ENCODE peak calls at places on chromosomes 4 and X, in nine cellular contexts. V is right lobe of liver, O is endothelial cell of umbilical vein, M is suprapubic skin, P is stomach, B is H1, Q is Peyer's patch, L is NB4, X is spleen. Y is an unnamed sample.

GRCh38 chrX:105375816-105376215 is 155.3 kb upstream of the TEX13A start:
- DNase-seq in V (no peak), O (no peak), M (no peak), P (no peak), B (no peak), Q (no peak), L (no peak), X (no peak), Y (no peak)

GRCh38 chrX:129965166-129965565 is 17.3 kb upstream of the BCORL1 start:
- DNase-seq in V (no peak), O (no peak), M (no peak), P (no peak), B (no peak), Q (no peak), L (no peak), X (no peak), Y (no peak)

GRCh38 chrX:10414872-10415703 is 205.3 kb downstream of the MID1 start:
- DNase-seq in V (no peak), O (no peak), M (no peak), P (no peak), B (no peak), Q (no peak), L (no peak), X (no peak), Y (no peak)

GRCh38 chr4:12861422-12861821 is 622.7 kb downstream of the RAB28 start:
- DNase-seq in V (no peak), O (no peak), M (no peak), P (no peak), B (no peak), Q (no peak), L (no peak), X (no peak), Y (no peak)

GRCh38 chrX:48492293-48492910 is 16.4 kb upstream of the PORCN start:
- DNase-seq in V (peak), O (no peak), M (no peak), P (no peak), B (no peak), Q (no peak), L (peak), X (peak), Y (no peak)

GRCh38 chr4:123444298-123444731 is 47.7 kb downstream of the SPRY1 start:
- DNase-seq in V (no peak), O (peak), M (no peak), P (no peak), B (peak), Q (peak), L (peak), X (no peak), Y (no peak)

GRCh38 chrX:74179071-74179470 is 124.9 kb upstream of the ZCCHC13 start:
- DNase-seq in V (no peak), O (no peak), M (no peak), P (no peak), B (no peak), Q (no peak), L (no peak), X (no peak), Y (no peak)

GRCh38 chr4:84915396-84915780 is 51.1 kb downstream of the WDFY3 start:
- DNase-seq in V (no peak), O (peak), M (no peak), P (no peak), B (no peak), Q (no peak), L (no peak), X (no peak), Y (no peak)

GRCh38 chr4:70425306-70425705 is 27.6 kb downstream of the OPRPN start:
- DNase-seq in V (no peak), O (no peak), M (no peak), P (no peak), B (no peak), Q (no peak), L (no peak), X (no peak), Y (no peak)

GRCh38 chrX:78029663-78030062 is 60.2 kb upstream of the PGAM4 start:
- DNase-seq in V (no peak), O (peak), M (no peak), P (no peak), B (no peak), Q (peak), L (peak), X (no peak), Y (no peak)

GRCh38 chr4:83731609-83732008 is 195.7 kb downstream of the GPAT3 start:
- DNase-seq in V (no peak), O (no peak), M (no peak), P (no peak), B (no peak), Q (no peak), L (no peak), X (no peak), Y (no peak)

GRCh38 chr4:16884673-16885460 is 13.6 kb downstream of the LDB2 start:
- DNase-seq in V (no peak), O (no peak), M (no peak), P (no peak), B (no peak), Q (no peak), L (no peak), X (no peak), Y (no peak)

GRCh38 chr4:176444741-176445140 is 125.0 kb downstream of the SPCS3 start:
- DNase-seq in V (no peak), O (no peak), M (no peak), P (no peak), B (no peak), Q (no peak), L (no peak), X (no peak), Y (no peak)

GRCh38 chr4:79241846-79242245 is 84.0 kb downstream of the NAA11 start:
- DNase-seq in V (no peak), O (peak), M (no peak), P (no peak), B (no peak), Q (no peak), L (peak), X (no peak), Y (no peak)

GRCh38 chr4:88005086-88005485 is 2.3 kb upstream of the PKD2 start:
- DNase-seq in V (no peak), O (no peak), M (no peak), P (no peak), B (no peak), Q (no peak), L (no peak), X (no peak), Y (peak)

GRCh38 chr4:79682801-79683217 is 274.8 kb upstream of the GK2 start:
- DNase-seq in V (no peak), O (no peak), M (no peak), P (peak), B (no peak), Q (no peak), L (no peak), X (no peak), Y (peak)

GRCh38 chr4:93828332-93828829 is at the start of gene ATOH1:
- DNase-seq in V (no peak), O (no peak), M (no peak), P (no peak), B (no peak), Q (peak), L (no peak), X (no peak), Y (no peak)

GRCh38 chrX:132602701-132603100 is 113.9 kb upstream of the MBNL3 start:
- DNase-seq in V (no peak), O (no peak), M (no peak), P (no peak), B (no peak), Q (no peak), L (no peak), X (no peak), Y (no peak)

GRCh38 chr4:103915224-103915869 is 195.6 kb upstream of the TACR3 start:
- DNase-seq in V (no peak), O (peak), M (no peak), P (no peak), B (no peak), Q (no peak), L (peak), X (no peak), Y (no peak)

GRCh38 chr4:159777689-159778088 is 674.8 kb downstream of the RAPGEF2 start:
- DNase-seq in V (no peak), O (no peak), M (no peak), P (no peak), B (no peak), Q (no peak), L (no peak), X (no peak), Y (no peak)

GRCh38 chr4:28278676-28279075 is 1418.0 kb downstream of the STIM2 start:
- DNase-seq in V (no peak), O (peak), M (no peak), P (no peak), B (no peak), Q (no peak), L (no peak), X (no peak), Y (no peak)

GRCh38 chr4:113899260-113900177 is 79.9 kb downstream of the ARSJ start:
- DNase-seq in V (no peak), O (no peak), M (no peak), P (no peak), B (no peak), Q (peak), L (no peak), X (no peak), Y (no peak)

GRCh38 chr4:170374770-170375169 is 285.0 kb upstream of the AADAT start:
- DNase-seq in V (no peak), O (no peak), M (no peak), P (no peak), B (peak), Q (peak), L (peak), X (no peak), Y (no peak)

GRCh38 chr4:158171456-158171790 is 1.4 kb downstream of the GASK1B start:
- DNase-seq in V (no peak), O (peak), M (no peak), P (no peak), B (no peak), Q (no peak), L (no peak), X (no peak), Y (no peak)

GRCh38 chr4:149708513-149709175 is 107.0 kb downstream of the IQCM start:
- DNase-seq in V (no peak), O (peak), M (no peak), P (no peak), B (no peak), Q (no peak), L (no peak), X (no peak), Y (no peak)

GRCh38 chrX:70852294-70852693 is 56.2 kb downstream of the TEX11 start:
- DNase-seq in V (no peak), O (no peak), M (no peak), P (no peak), B (no peak), Q (no peak), L (no peak), X (no peak), Y (no peak)

GRCh38 chr4:98290511-98290910 is 29.3 kb downstream of the RAP1GDS1 start:
- DNase-seq in V (no peak), O (no peak), M (no peak), P (no peak), B (no peak), Q (no peak), L (no peak), X (no peak), Y (no peak)

GRCh38 chr4:116870667-116871066 is 214.7 kb downstream of the TRAM1L1 start:
- DNase-seq in V (no peak), O (no peak), M (no peak), P (no peak), B (no peak), Q (no peak), L (no peak), X (no peak), Y (no peak)

GRCh38 chr4:10554694-10555093 is 97.5 kb upstream of the ZNF518B start:
- DNase-seq in V (no peak), O (peak), M (no peak), P (peak), B (peak), Q (peak), L (peak), X (no peak), Y (peak)

GRCh38 chrX:19017271-19017670 is 33.4 kb upstream of the PHKA2 start:
- DNase-seq in V (no peak), O (no peak), M (no peak), P (no peak), B (no peak), Q (no peak), L (peak), X (no peak), Y (no peak)

GRCh38 chrX:101507372-101507771 is 22.1 kb downstream of the ARMCX4 start:
- DNase-seq in V (no peak), O (no peak), M (no peak), P (no peak), B (no peak), Q (no peak), L (no peak), X (no peak), Y (no peak)

GRCh38 chrX:73270753-73271152 is 56.1 kb upstream of the NAP1L2 start:
- DNase-seq in V (no peak), O (no peak), M (no peak), P (no peak), B (no peak), Q (no peak), L (no peak), X (no peak), Y (no peak)

GRCh38 chrX:102727761-102728160 is 7.2 kb downstream of the GPRASP3 start:
- DNase-seq in V (no peak), O (no peak), M (no peak), P (no peak), B (no peak), Q (no peak), L (no peak), X (no peak), Y (no peak)

GRCh38 chrX:120365320-120365719 is 3.4 kb downstream of the ATP1B4 start:
- DNase-seq in V (peak), O (peak), M (no peak), P (peak), B (peak), Q (peak), L (peak), X (peak), Y (peak)

GRCh38 chr4:140135529-140136021 is 18.4 kb downstream of the MAML3 start:
- DNase-seq in V (no peak), O (peak), M (no peak), P (no peak), B (no peak), Q (no peak), L (no peak), X (no peak), Y (no peak)

GRCh38 chr4:55865228-55865806 is 11.9 kb downstream of the EXOC1 start:
- DNase-seq in V (no peak), O (peak), M (no peak), P (no peak), B (no peak), Q (no peak), L (no peak), X (no peak), Y (no peak)

GRCh38 chr4:55868691-55869090 is 15.2 kb downstream of the EXOC1 start:
- DNase-seq in V (no peak), O (no peak), M (no peak), P (no peak), B (no peak), Q (no peak), L (no peak), X (no peak), Y (no peak)

GRCh38 chr4:55866290-55866907 is 13.0 kb downstream of the EXOC1 start:
- DNase-seq in V (no peak), O (peak), M (no peak), P (no peak), B (no peak), Q (no peak), L (peak), X (no peak), Y (no peak)

GRCh38 chr4:55864577-55865223 is 11.3 kb downstream of the EXOC1 start:
- DNase-seq in V (no peak), O (no peak), M (no peak), P (no peak), B (no peak), Q (no peak), L (no peak), X (no peak), Y (no peak)

DNA sequence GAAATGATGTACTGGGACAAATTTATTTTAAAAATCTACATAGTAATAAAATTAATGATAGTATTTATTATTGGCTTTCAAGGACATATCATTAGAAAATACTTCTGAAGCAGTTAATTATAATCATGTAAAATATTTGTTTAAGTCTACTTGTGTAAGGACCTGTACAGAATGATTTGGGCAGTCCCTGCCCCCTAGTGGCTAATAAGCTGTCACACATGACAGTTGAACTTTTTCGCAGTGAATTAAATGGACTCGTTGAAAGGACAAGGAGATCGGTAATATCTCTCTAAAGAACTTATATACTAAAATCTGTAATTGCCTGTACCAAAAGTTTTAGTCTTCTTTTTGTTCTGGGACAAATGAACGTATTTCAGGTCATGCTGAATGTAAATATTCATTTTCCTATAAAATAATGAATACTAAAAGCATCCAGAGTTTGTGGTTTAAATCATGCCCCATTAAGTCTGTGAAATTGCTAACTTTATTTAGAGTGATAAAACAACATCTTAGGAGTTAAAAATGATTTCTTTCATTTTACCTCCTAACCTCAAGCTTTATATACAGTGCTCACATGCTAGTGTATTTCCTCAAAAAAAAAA is 13.6 kb downstream of the EXOC1 start:
- DNase-seq in V (no peak), O (peak), M (no peak), P (no peak), B (no peak), Q (peak), L (peak), X (no peak), Y (no peak)
- H3K4me3 ChIP-seq in V (no peak), O (no peak), M (no peak), P (no peak), B (no peak), Q (no peak), L (no peak), X (no peak), Y (no peak)

GRCh38 chrX:39152106-39152649 is 350.9 kb downstream of the MID1IP1 start:
- DNase-seq in V (no peak), O (no peak), M (no peak), P (peak), B (peak), Q (peak), L (peak), X (peak), Y (peak)

GRCh38 chrX:39149761-39150160 is 348.5 kb downstream of the MID1IP1 start:
- DNase-seq in V (peak), O (peak), M (peak), P (peak), B (peak), Q (peak), L (peak), X (peak), Y (peak)

GRCh38 chrX:39150621-39151020 is 349.4 kb downstream of the MID1IP1 start:
- DNase-seq in V (no peak), O (no peak), M (no peak), P (no peak), B (no peak), Q (no peak), L (no peak), X (no peak), Y (no peak)

GRCh38 chrX:39145859-39146258 is 344.6 kb downstream of the MID1IP1 start:
- DNase-seq in V (no peak), O (no peak), M (no peak), P (no peak), B (no peak), Q (no peak), L (no peak), X (no peak), Y (no peak)

DNA sequence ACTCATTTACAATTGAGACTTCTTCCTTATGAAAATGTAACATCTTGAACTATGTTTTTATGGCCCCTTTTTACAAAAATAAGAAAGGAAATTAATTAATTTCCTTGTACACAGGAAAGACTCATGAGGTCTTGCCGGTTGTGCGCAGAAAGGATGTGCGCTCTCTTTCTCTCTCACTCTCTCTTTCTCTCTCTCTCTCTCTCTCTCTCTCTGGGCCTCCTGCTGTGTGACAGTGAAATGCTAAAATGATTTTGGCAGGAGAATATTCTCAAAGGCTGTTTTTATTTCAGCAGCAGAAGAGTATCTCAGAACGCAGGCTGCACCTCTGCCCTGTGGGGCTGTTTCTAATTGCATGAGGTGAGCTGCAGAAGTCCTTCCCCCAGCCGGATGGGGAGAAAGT is 349.0 kb downstream of the MID1IP1 start:
- DNase-seq in V (no peak), O (no peak), M (no peak), P (no peak), B (no peak), Q (no peak), L (no peak), X (no peak), Y (no peak)
- TF ChIP-seq POLR2A in V (no peak), O (no peak), M (no peak), P (no peak), B (no peak), Q (no peak), L (no peak), X (no peak), Y (no peak)

GRCh38 chrX:137548261-137548660 is 17.7 kb upstream of the ZIC3 start:
- DNase-seq in V (no peak), O (no peak), M (no peak), P (no peak), B (peak), Q (no peak), L (no peak), X (no peak), Y (no peak)

GRCh38 chrX:137549846-137550534 is 15.9 kb upstream of the ZIC3 start:
- DNase-seq in V (no peak), O (no peak), M (no peak), P (no peak), B (peak), Q (no peak), L (no peak), X (no peak), Y (no peak)

GRCh38 chrX:137547291-137547690 is 18.6 kb upstream of the ZIC3 start:
- DNase-seq in V (no peak), O (no peak), M (no peak), P (no peak), B (peak), Q (no peak), L (no peak), X (no peak), Y (no peak)

GRCh38 chrX:137550561-137551305 is 15.2 kb upstream of the ZIC3 start:
- DNase-seq in V (no peak), O (no peak), M (no peak), P (no peak), B (peak), Q (no peak), L (no peak), X (no peak), Y (no peak)

GRCh38 chrX:137549073-137549472 is 16.9 kb upstream of the ZIC3 start:
- DNase-seq in V (no peak), O (no peak), M (no peak), P (no peak), B (peak), Q (no peak), L (no peak), X (no peak), Y (no peak)
- H3K4me3 ChIP-seq in V (no peak), O (no peak), M (no peak), P (no peak), B (peak), Q (no peak), L (no peak), X (no peak), Y (no peak)

DNA sequence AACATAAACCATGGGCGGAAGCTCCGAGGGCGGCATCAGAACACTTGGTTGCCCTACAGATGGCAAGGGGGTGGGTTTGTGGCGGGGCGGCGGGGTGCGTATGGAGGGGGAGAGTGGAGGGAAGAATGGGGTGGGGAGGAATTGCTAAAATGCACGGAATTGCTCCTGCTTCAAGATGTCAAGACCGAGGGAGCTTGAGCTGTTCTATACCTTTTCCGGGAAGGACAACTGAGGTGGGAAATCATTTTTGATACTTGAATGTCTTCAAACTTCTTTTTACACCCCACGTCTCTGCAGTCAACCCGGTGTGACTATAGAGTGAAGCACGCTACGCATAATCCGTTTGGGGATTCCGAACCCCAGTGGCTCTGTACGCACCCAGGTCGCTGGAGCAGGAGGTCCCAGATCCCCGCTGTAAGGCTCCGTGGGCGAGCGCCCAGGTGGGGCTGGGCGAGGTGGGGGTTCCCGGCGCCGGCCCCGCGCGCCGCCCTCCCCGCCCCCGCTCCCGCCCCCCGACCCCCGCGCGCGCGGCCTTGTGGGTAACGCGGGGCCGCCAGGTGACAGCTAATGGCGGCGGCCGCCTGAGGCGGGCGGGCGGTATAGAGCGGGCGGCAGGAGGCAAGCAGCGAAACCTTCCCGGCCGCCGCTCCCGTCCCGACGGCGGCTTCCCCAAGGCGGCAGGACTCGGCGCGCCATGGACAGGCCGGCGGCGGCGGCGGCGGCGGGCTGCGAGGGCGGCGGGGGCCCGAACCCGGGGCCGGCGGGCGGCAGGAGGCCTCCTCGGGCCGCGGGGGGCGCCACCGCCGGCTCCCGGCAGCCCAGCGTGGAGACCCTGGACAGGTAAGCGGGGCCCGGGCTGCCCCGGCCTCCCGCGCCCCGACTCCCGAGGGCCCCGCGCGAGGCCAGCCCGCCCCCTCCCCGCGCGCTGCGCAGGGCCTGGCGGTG is at the start of gene MTMR1:
- DNase-seq in V (peak), O (peak), M (no peak), P (peak), B (no peak), Q (peak), L (peak), X (peak), Y (peak)
- TF ChIP-seq POLR2A in V (no peak), O (no peak), M (no peak), P (no peak), B (no peak), Q (no peak), L (no peak), X (no peak), Y (peak)

Y was measured in gastrocnemius medialis.